ENCODE peak calls at places on chromosomes 1 and 21, in five cellular contexts. H is small intestine; K is breast epithelium; S is CD4-positive, alpha-beta memory T cell; I is esophagus squamous epithelium. O is an unnamed sample. For H3K36me3, the result is how much of the 10 kb centered on the place peaks cover.

GRCh38 chr1:231194843-231195516 is 33.1 kb downstream of the TRIM67 start:
- DNase-seq in H (no peak), S (no peak), K (no peak), I (no peak), O (no peak)

GRCh38 chr1:147215540-147215916 is 9.6 kb downstream of the FMO5 start:
- DNase-seq in S (no peak), K (no peak), I (no peak), H (no peak), O (no peak)

GRCh38 chr1:165645654-165646366 is 14.8 kb downstream of the MGST3 start:
- DNase-seq in S (peak), I (no peak), K (no peak), H (peak), O (no peak)

GRCh38 chr1:171032822-171033702 is 57.6 kb upstream of the FMO3 start:
- DNase-seq in I (no peak), H (no peak), K (no peak), S (no peak), O (no peak)

GRCh38 chr1:219160942-219161341 is 12.7 kb upstream of the LYPLAL1 start:
- DNase-seq in K (no peak), S (no peak), I (no peak), H (no peak), O (no peak)

GRCh38 chr1:25700124-25700523 is 83.5 kb downstream of the MAN1C1 start:
- DNase-seq in I (no peak), H (no peak), K (no peak), S (no peak), O (no peak)

GRCh38 chr1:3623441-3624150 is 1.2 kb upstream of the TPRG1L start:
- DNase-seq in I (no peak), S (no peak), K (no peak), H (no peak), O (no peak)

GRCh38 chr1:175493321-175493998 is 249.9 kb downstream of the TNR start:
- DNase-seq in S (no peak), K (no peak), H (no peak), I (no peak), O (no peak)

GRCh38 chr1:71919812-71920509 is 362.4 kb downstream of the NEGR1 start:
- DNase-seq in H (no peak), I (no peak), S (no peak), K (no peak), O (no peak)

GRCh38 chr21:38472709-38473108 is 25.6 kb downstream of the ERG start:
- DNase-seq in H (no peak), I (no peak), K (no peak), S (no peak), O (no peak)

GRCh38 chr1:214709241-214709640 is 106.2 kb downstream of the CENPF start:
- DNase-seq in K (no peak), S (no peak), H (no peak), I (no peak), O (no peak)

GRCh38 chr1:93042134-93042821 is 36.8 kb upstream of the MTF2 start:
- DNase-seq in H (peak), K (no peak), S (peak), I (no peak), O (no peak)

GRCh38 chr1:154714638-154715037 is 106.7 kb upstream of the ADAR start:
- DNase-seq in I (no peak), K (no peak), S (no peak), H (peak), O (no peak)

GRCh38 chr21:45299026-45299863 is 11.6 kb upstream of the POFUT2 start:
- DNase-seq in H (no peak), I (no peak), S (no peak), K (peak), O (peak)

GRCh38 chr21:45296638-45297037 is 8.9 kb upstream of the POFUT2 start:
- DNase-seq in H (no peak), S (no peak), K (no peak), I (no peak), O (no peak)

GRCh38 chr21:45295576-45296365 is 8.1 kb upstream of the POFUT2 start:
- DNase-seq in S (no peak), H (no peak), I (no peak), K (no peak), O (no peak)

GRCh38 chr21:45297329-45297728 is 9.6 kb upstream of the POFUT2 start:
- DNase-seq in K (no peak), S (no peak), H (no peak), I (no peak), O (no peak)

GRCh38 chr21:45297869-45298268 is 10.2 kb upstream of the POFUT2 start:
- DNase-seq in S (no peak), H (no peak), I (no peak), K (no peak), O (no peak)
- H3K27ac ChIP-seq in S (no peak), H (no peak), I (no peak), K (no peak), O (no peak)

GRCh38 chr1:153630384-153630783 is 2.1 kb downstream of the S100A1 start:
- DNase-seq in H (no peak), I (no peak), S (no peak), K (no peak), O (no peak)

GRCh38 chr1:153633747-153634665 is at the start of gene CHTOP:
- DNase-seq in K (peak), H (peak), S (peak), I (peak), O (peak)

GRCh38 chr1:153635872-153636271 is 2.0 kb downstream of the CHTOP start:
- DNase-seq in I (no peak), S (no peak), K (no peak), H (no peak), O (no peak)

GRCh38 chr1:153631047-153632022 is 2.5 kb upstream of the CHTOP start:
- DNase-seq in I (no peak), H (peak), K (no peak), S (no peak), O (no peak)

GRCh38 chr1:153633161-153633746 is 612 bp upstream of the CHTOP start:
- DNase-seq in S (no peak), H (peak), K (no peak), I (no peak), O (no peak)
- H3K4me3 ChIP-seq in S (peak), H (no peak), K (peak), I (peak), O (peak)

GRCh38 chr21:45535341-45536081 is 6.7 kb downstream of the SLC19A1 start:
- DNase-seq in I (no peak), H (no peak), K (no peak), S (no peak), O (peak)

GRCh38 chr21:45531393-45532215 is 10.6 kb downstream of the SLC19A1 start:
- DNase-seq in K (no peak), H (no peak), S (no peak), I (no peak), O (peak)

GRCh38 chr21:45534591-45535331 is 7.5 kb downstream of the SLC19A1 start:
- DNase-seq in H (peak), I (no peak), S (no peak), K (peak), O (peak)

GRCh38 chr21:45533731-45534571 is 8.3 kb downstream of the SLC19A1 start:
- DNase-seq in H (no peak), S (no peak), I (no peak), K (no peak), O (peak)

GRCh38 chr21:45532826-45533730 is 9.2 kb downstream of the SLC19A1 start:
- DNase-seq in I (no peak), K (no peak), S (no peak), H (peak), O (peak)
- H3K36me3 ChIP-seq in I (under half), K (under half), S (under half), H (under half), O (under half)

GRCh38 chr1:2206813-2207488 is 12.4 kb upstream of the FAAP20 start:
- DNase-seq in S (no peak), I (no peak), H (no peak), K (no peak), O (peak)

GRCh38 chr1:2210786-2211185 is 16.2 kb upstream of the FAAP20 start:
- DNase-seq in S (no peak), I (no peak), H (no peak), K (no peak), O (no peak)

GRCh38 chr1:2209400-2210083 is 15.0 kb upstream of the FAAP20 start:
- DNase-seq in H (no peak), S (no peak), K (no peak), I (no peak), O (no peak)

GRCh38 chr1:2210084-2210653 is 15.6 kb upstream of the FAAP20 start:
- DNase-seq in K (no peak), I (no peak), S (no peak), H (no peak), O (no peak)

DNA sequence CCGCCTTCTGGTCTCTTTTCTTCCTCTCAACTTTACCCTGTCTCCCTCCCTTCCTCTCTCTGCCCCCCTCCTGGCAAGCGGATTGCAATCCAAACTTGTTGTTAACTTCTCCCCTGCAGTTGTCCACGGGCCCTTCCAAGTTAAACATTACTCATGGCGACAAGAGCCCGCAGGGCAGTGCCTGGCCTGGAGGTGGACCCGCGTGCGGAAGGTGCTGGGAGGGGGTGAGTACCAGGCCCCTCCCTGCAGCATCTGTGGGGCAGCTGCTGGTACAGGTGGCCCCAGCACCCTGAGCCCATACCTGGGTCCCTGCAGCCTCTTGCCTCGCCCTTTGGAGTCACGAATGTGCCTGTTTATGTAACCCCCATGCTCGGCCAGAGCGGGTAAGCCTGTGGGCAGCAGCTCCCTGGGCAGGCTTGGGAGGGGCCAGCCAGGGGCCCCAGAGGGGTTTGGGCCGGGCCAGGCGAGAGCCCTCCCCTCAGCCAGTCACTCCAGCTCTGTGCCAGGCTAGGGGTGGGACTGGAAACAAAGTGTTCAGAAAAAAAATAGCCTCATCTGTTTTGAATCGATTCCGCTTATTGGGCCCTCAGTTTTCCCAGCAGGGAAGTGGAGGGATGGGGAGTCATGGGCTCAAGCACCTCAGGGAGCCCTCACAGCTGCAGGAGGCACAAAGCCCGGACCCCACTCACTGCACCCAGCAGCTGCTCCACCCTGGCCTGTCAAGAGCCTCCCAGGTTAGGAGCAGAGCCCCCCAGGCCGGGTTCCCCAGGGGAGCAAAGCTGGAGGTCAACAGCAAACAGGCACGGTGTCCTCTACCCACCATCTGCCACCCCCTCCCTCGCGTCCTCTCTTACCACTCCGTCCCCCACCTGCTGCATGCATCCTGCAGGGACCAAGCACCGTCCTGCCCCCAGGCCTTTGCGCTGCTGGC is 14.0 kb upstream of the FAAP20 start:
- DNase-seq in S (no peak), H (no peak), I (no peak), K (no peak), O (peak)
- H3K27ac ChIP-seq in S (no peak), H (no peak), I (peak), K (peak), O (peak)

O was measured in RWPE2.